ENCODE peak calls at places on chromosomes 13 and 19, in seven cellular contexts. K is GDM1; Y is Calu3; S is stomach; Q is EH; J is WTC11; C is stimulated activated CD4-positive, alpha-beta T cell treated with anti-CD3 and anti-CD28 coated beads, Interleukin-1b, Interleukin-23, amount 100 ng/mL, for 4 hours. Z is an unnamed sample.

GRCh38 chr13:100443278-100443997 is 145.2 kb downstream of the GGACT start:
- DNase-seq in Y (no peak), C (no peak), S (no peak), J (no peak), K (no peak), Q (peak), Z (no peak)

GRCh38 chr13:93289842-93290241 is 63.2 kb downstream of the GPC6 start:
- DNase-seq in Y (no peak), S (no peak), K (no peak), C (no peak), J (no peak), Q (no peak), Z (no peak)

GRCh38 chr13:42722883-42723539 is 58.4 kb upstream of the FAM216B start:
- DNase-seq in S (no peak), Y (no peak), C (no peak), Q (no peak), J (no peak), K (no peak), Z (no peak)

GRCh38 chr19:46604781-46605355 is 3.7 kb downstream of the CALM3 start:
- DNase-seq in C (no peak), K (no peak), S (no peak), J (peak), Q (no peak), Y (no peak), Z (peak)

GRCh38 chr13:101708115-101708514 is 255.6 kb downstream of the ITGBL1 start:
- DNase-seq in Y (no peak), Q (no peak), K (no peak), S (no peak), C (no peak), J (no peak), Z (no peak)

GRCh38 chr13:98507060-98507797 is 69.7 kb downstream of the STK24 start:
- DNase-seq in J (peak), K (no peak), S (peak), C (no peak), Q (peak), Y (peak), Z (peak)

GRCh38 chr19:18202759-18203407 is 959 bp downstream of the RAB3A start:
- DNase-seq in Y (no peak), J (peak), Q (peak), K (no peak), C (no peak), S (no peak), Z (no peak)

GRCh38 chr13:107838592-107839161 is 376.7 kb downstream of the LIG4 start:
- DNase-seq in K (no peak), J (no peak), S (no peak), C (no peak), Y (no peak), Q (no peak), Z (no peak)

GRCh38 chr13:36858285-36858684 is 39.3 kb downstream of the RFXAP start:
- DNase-seq in K (peak), C (no peak), J (no peak), Y (no peak), Q (peak), S (no peak), Z (peak)

GRCh38 chr13:110470272-110471009 is 91.1 kb downstream of the RAB20 start:
- DNase-seq in K (peak), Y (no peak), Q (no peak), J (no peak), S (no peak), C (no peak), Z (no peak)

GRCh38 chr13:33871207-33872004 is 53.5 kb downstream of the RFC3 start:
- DNase-seq in J (no peak), S (no peak), Q (no peak), C (no peak), K (no peak), Y (no peak), Z (no peak)

GRCh38 chr13:41905600-41906254 is 55.2 kb downstream of the VWA8 start:
- DNase-seq in J (no peak), Q (peak), S (no peak), C (no peak), K (no peak), Y (no peak), Z (peak)

GRCh38 chr19:46118136-46118535 is 6.4 kb downstream of the IGFL3 start:
- DNase-seq in Y (no peak), Q (no peak), J (no peak), K (no peak), C (no peak), S (no peak), Z (no peak)

GRCh38 chr13:45490068-45490467 is 25.3 kb downstream of the COG3 start:
- DNase-seq in Q (no peak), K (no peak), J (no peak), Y (peak), C (no peak), S (no peak), Z (no peak)

GRCh38 chr19:3343619-3344502 is 22.5 kb upstream of the NFIC start:
- DNase-seq in Y (peak), Q (peak), J (peak), S (peak), K (peak), C (no peak), Z (peak)

GRCh38 chr13:113726961-113727411 is 32.0 kb upstream of the TMEM255B start:
- DNase-seq in K (no peak), C (no peak), S (no peak), Q (peak), Y (no peak), J (no peak), Z (no peak)

GRCh38 chr13:94065741-94066140 is 413.7 kb downstream of the DCT start:
- DNase-seq in C (no peak), K (no peak), Y (no peak), Q (peak), J (no peak), S (no peak), Z (peak)

GRCh38 chr19:55377356-55378131 is 918 bp downstream of the TMEM190 start:
- DNase-seq in J (peak), C (no peak), Q (no peak), K (no peak), S (no peak), Y (no peak), Z (peak)

GRCh38 chr19:34430738-34431625 is 2.8 kb downstream of the UBA2 start:
- DNase-seq in J (peak), Y (peak), C (no peak), S (no peak), K (peak), Q (peak), Z (peak)

GRCh38 chr19:4278926-4279529 is at the start of gene SHD:
- DNase-seq in Q (no peak), J (peak), S (no peak), C (no peak), K (no peak), Y (no peak), Z (no peak)

GRCh38 chr13:113002206-113002821 is 33.3 kb downstream of the MCF2L start:
- DNase-seq in J (peak), C (no peak), Y (peak), Q (no peak), K (no peak), S (no peak), Z (no peak)

GRCh38 chr13:44404261-44405139 is 30.9 kb downstream of the SERP2 start:
- DNase-seq in S (peak), K (no peak), J (no peak), Q (no peak), C (no peak), Y (no peak), Z (no peak)

GRCh38 chr13:90232291-90232690 is 1115.2 kb upstream of the MIR17HG start:
- DNase-seq in K (no peak), S (no peak), J (no peak), C (no peak), Q (no peak), Y (no peak), Z (no peak)

GRCh38 chr19:8064866-8065486 is 12.4 kb downstream of the CCL25 start:
- DNase-seq in S (no peak), Q (no peak), K (no peak), J (no peak), Y (no peak), C (no peak), Z (no peak)

GRCh38 chr19:1453525-1454371 is 3.8 kb downstream of the APC2 start:
- DNase-seq in S (no peak), K (no peak), C (no peak), Q (peak), Y (no peak), J (no peak), Z (peak)

GRCh38 chr19:52336976-52337375 is 933 bp downstream of the ZNF610 start:
- DNase-seq in S (no peak), Q (no peak), Y (no peak), J (no peak), K (no peak), C (no peak), Z (no peak)

GRCh38 chr19:1657632-1658445 is 5.4 kb upstream of the TCF3 start:
- DNase-seq in K (no peak), S (peak), Y (peak), C (no peak), Q (no peak), J (no peak), Z (no peak)

GRCh38 chr19:18377026-18377425 is 8.9 kb upstream of the GDF15 start:
- DNase-seq in C (no peak), K (no peak), Q (no peak), J (no peak), Y (no peak), S (peak), Z (no peak)

GRCh38 chr19:4524808-4525562 is 6.7 kb upstream of the PLIN4 start:
- DNase-seq in S (peak), Y (peak), C (peak), J (peak), K (peak), Q (peak), Z (no peak)

GRCh38 chr19:51921949-51922348 is 5.3 kb upstream of the ZNF613 start:
- DNase-seq in S (no peak), C (no peak), K (no peak), J (no peak), Q (no peak), Y (peak), Z (no peak)

GRCh38 chr13:84776578-84776977 is 894.3 kb upstream of the SLITRK1 start:
- DNase-seq in S (no peak), K (no peak), J (no peak), Q (no peak), Y (no peak), C (no peak), Z (no peak)

GRCh38 chr13:101556676-101557121 is 104.2 kb downstream of the ITGBL1 start:
- DNase-seq in Y (no peak), S (no peak), K (no peak), Q (peak), C (no peak), J (no peak), Z (no peak)

GRCh38 chr19:10858204-10858828 is 10.1 kb downstream of the C19orf38 start:
- DNase-seq in Q (peak), S (no peak), K (no peak), C (no peak), Y (no peak), J (peak), Z (no peak)

GRCh38 chr13:50697746-50698526 is 145.6 kb downstream of the DLEU7 start:
- DNase-seq in Q (no peak), K (no peak), S (no peak), C (no peak), Y (no peak), J (no peak), Z (no peak)

GRCh38 chr19:21020298-21021227 is at the start of gene ZNF430:
- DNase-seq in Y (peak), K (peak), S (peak), J (peak), C (peak), Q (peak), Z (peak)